ENCODE peak calls at places on chromosomes 12 and 14, in ten cellular contexts. V is AML-193; E is COLO829; Y is fibroblast of gingiva; K is breast epithelium; G is CD8-positive, alpha-beta T cell; T is KBM-7; J is GM03348; Z is HS-5; S is ascending aorta. L is an unnamed sample.

GRCh38 chr12:131860472-131861260 is 32.5 kb downstream of the MMP17 start:
- DNase-seq in V (no peak), E (no peak), Y (peak), K (no peak), G (no peak), T (no peak), J (peak), Z (no peak), S (no peak), L (peak)

GRCh38 chr12:110245278-110245868 is 35.7 kb upstream of the ATP2A2 start:
- DNase-seq in V (peak), E (no peak), Y (no peak), K (no peak), G (peak), T (peak), J (no peak), Z (no peak), S (no peak), L (no peak)

GRCh38 chr12:40469736-40470135 is 222.5 kb upstream of the CNTN1 start:
- DNase-seq in V (no peak), E (no peak), Y (no peak), K (no peak), G (no peak), T (no peak), J (no peak), Z (no peak), S (no peak), L (no peak)

GRCh38 chr12:104763163-104763805 is 194.8 kb downstream of the SLC41A2 start:
- DNase-seq in V (peak), E (no peak), Y (no peak), K (no peak), G (no peak), T (no peak), J (no peak), Z (peak), S (no peak), L (peak)

GRCh38 chr12:59041241-59042121 is 121.2 kb upstream of the LRIG3 start:
- DNase-seq in V (no peak), E (peak), Y (peak), K (no peak), G (no peak), T (no peak), J (peak), Z (peak), S (no peak), L (peak)

GRCh38 chr14:65599375-65599774 is 186.8 kb downstream of the FUT8 start:
- DNase-seq in V (no peak), E (no peak), Y (no peak), K (no peak), G (no peak), T (no peak), J (peak), Z (no peak), S (no peak), L (peak)

GRCh38 chr12:20716037-20716436 is 20.9 kb downstream of the SLCO1C1 start:
- DNase-seq in V (no peak), E (no peak), Y (no peak), K (no peak), G (no peak), T (no peak), J (no peak), Z (no peak), S (no peak), L (no peak)

GRCh38 chr14:40188006-40188405 is 755.8 kb upstream of the FBXO33 start:
- DNase-seq in V (no peak), E (no peak), Y (no peak), K (no peak), G (no peak), T (no peak), J (no peak), Z (no peak), S (no peak), L (no peak)

GRCh38 chr12:123907726-123908476 is 64.7 kb downstream of the CCDC92 start:
- DNase-seq in V (no peak), E (no peak), Y (no peak), K (no peak), G (no peak), T (peak), J (peak), Z (no peak), S (no peak), L (no peak)

GRCh38 chr14:22280497-22281321 is 308.3 kb downstream of the DAD1 start:
- DNase-seq in V (no peak), E (no peak), Y (no peak), K (no peak), G (no peak), T (no peak), J (no peak), Z (no peak), S (no peak), L (no peak)

GRCh38 chr14:68214431-68214830 is 394.9 kb downstream of the RAD51B start:
- DNase-seq in V (no peak), E (no peak), Y (peak), K (no peak), G (no peak), T (no peak), J (no peak), Z (no peak), S (no peak), L (no peak)

GRCh38 chr12:68370667-68371066 is 38.5 kb upstream of the MDM1 start:
- DNase-seq in V (no peak), E (no peak), Y (no peak), K (no peak), G (no peak), T (no peak), J (no peak), Z (no peak), S (no peak), L (no peak)

GRCh38 chr12:77120695-77121094 is 55.3 kb upstream of the E2F7 start:
- DNase-seq in V (no peak), E (no peak), Y (peak), K (no peak), G (no peak), T (no peak), J (no peak), Z (no peak), S (no peak), L (peak)

GRCh38 chr12:83158613-83159207 is 472.0 kb downstream of the TMTC2 start:
- DNase-seq in V (no peak), E (no peak), Y (no peak), K (no peak), G (no peak), T (no peak), J (no peak), Z (no peak), S (no peak), L (no peak)

GRCh38 chr14:84465890-84466289 is 1064.1 kb upstream of the FLRT2 start:
- DNase-seq in V (no peak), E (peak), Y (no peak), K (no peak), G (no peak), T (no peak), J (no peak), Z (no peak), S (no peak), L (no peak)

GRCh38 chr12:109112720-109113465 is 3.5 kb upstream of the ACACB start:
- DNase-seq in V (no peak), E (no peak), Y (no peak), K (no peak), G (no peak), T (no peak), J (no peak), Z (no peak), S (no peak), L (no peak)

GRCh38 chr14:74519316-74520074 is 25.9 kb downstream of the ISCA2 start:
- DNase-seq in V (no peak), E (peak), Y (no peak), K (no peak), G (no peak), T (no peak), J (no peak), Z (no peak), S (no peak), L (no peak)

GRCh38 chr14:53840444-53840843 is 116.2 kb downstream of the BMP4 start:
- DNase-seq in V (no peak), E (peak), Y (no peak), K (no peak), G (no peak), T (no peak), J (no peak), Z (no peak), S (no peak), L (no peak)

GRCh38 chr12:102740157-102741032 is 176.6 kb downstream of the PAH start:
- DNase-seq in V (peak), E (no peak), Y (peak), K (no peak), G (no peak), T (peak), J (peak), Z (peak), S (no peak), L (peak)

GRCh38 chr14:83826838-83827237 is 1703.1 kb upstream of the FLRT2 start:
- DNase-seq in V (no peak), E (no peak), Y (peak), K (no peak), G (no peak), T (no peak), J (peak), Z (peak), S (no peak), L (peak)

GRCh38 chr12:92505373-92506340 is 197.1 kb upstream of the PLEKHG7 start:
- DNase-seq in V (peak), E (peak), Y (peak), K (no peak), G (peak), T (peak), J (peak), Z (no peak), S (peak), L (peak)

GRCh38 chr12:86118161-86118560 is 138.0 kb downstream of the MGAT4C start:
- DNase-seq in V (no peak), E (peak), Y (no peak), K (no peak), G (no peak), T (no peak), J (no peak), Z (no peak), S (no peak), L (no peak)

GRCh38 chr14:106879241-106879640 is 1352.9 kb downstream of the TMEM121 start:
- DNase-seq in V (peak), E (no peak), Y (no peak), K (no peak), G (no peak), T (peak), J (no peak), Z (no peak), S (no peak), L (peak)

GRCh38 chr12:131222271-131223139 is 268.8 kb downstream of the ADGRD1 start:
- DNase-seq in V (no peak), E (peak), Y (no peak), K (no peak), G (no peak), T (peak), J (no peak), Z (no peak), S (no peak), L (no peak)

GRCh38 chr12:88842314-88842713 is 262.0 kb upstream of the KITLG start:
- DNase-seq in V (no peak), E (no peak), Y (no peak), K (no peak), G (no peak), T (no peak), J (no peak), Z (no peak), S (no peak), L (no peak)

GRCh38 chr14:64704145-64704742 is at the start of gene PLEKHG3:
- DNase-seq in V (no peak), E (peak), Y (peak), K (peak), G (no peak), T (peak), J (peak), Z (no peak), S (peak), L (peak)

GRCh38 chr12:58728397-58728796 is 191.9 kb downstream of the LRIG3 start:
- DNase-seq in V (no peak), E (peak), Y (no peak), K (no peak), G (no peak), T (no peak), J (no peak), Z (no peak), S (no peak), L (peak)

GRCh38 chr14:95956601-95957460 is 80.2 kb downstream of the TUNAR start:
- DNase-seq in V (no peak), E (no peak), Y (no peak), K (no peak), G (no peak), T (no peak), J (no peak), Z (no peak), S (no peak), L (no peak)

GRCh38 chr12:76029982-76030377 is 1.6 kb downstream of the PHLDA1 start:
- DNase-seq in V (no peak), E (no peak), Y (peak), K (no peak), G (no peak), T (no peak), J (peak), Z (no peak), S (no peak), L (peak)

GRCh38 chr14:71488703-71489141 is 443.5 kb upstream of the RGS6 start:
- DNase-seq in V (no peak), E (no peak), Y (peak), K (no peak), G (no peak), T (no peak), J (peak), Z (no peak), S (no peak), L (peak)

GRCh38 chr14:81319946-81320345 is 80.2 kb downstream of the STON2 start:
- DNase-seq in V (no peak), E (no peak), Y (no peak), K (no peak), G (no peak), T (no peak), J (no peak), Z (no peak), S (no peak), L (no peak)

GRCh38 chr14:92914087-92914656 is 8.8 kb upstream of the CHGA start:
- DNase-seq in V (no peak), E (no peak), Y (no peak), K (no peak), G (no peak), T (peak), J (peak), Z (no peak), S (no peak), L (peak)

GRCh38 chr12:131672311-131672940 is 38.5 kb upstream of the SFSWAP start:
- DNase-seq in V (no peak), E (no peak), Y (no peak), K (no peak), G (no peak), T (no peak), J (no peak), Z (no peak), S (peak), L (no peak)

GRCh38 chr12:71661977-71662522 is 1.6 kb downstream of the ZFC3H1 start:
- DNase-seq in V (no peak), E (no peak), Y (peak), K (no peak), G (no peak), T (no peak), J (peak), Z (peak), S (no peak), L (peak)

GRCh38 chr12:52690351-52691075 is 10.3 kb upstream of the KRT1 start:
- DNase-seq in V (no peak), E (no peak), Y (no peak), K (no peak), G (no peak), T (no peak), J (no peak), Z (no peak), S (no peak), L (no peak)

L was measured in adipocyte.